ENCODE peak calls at places on chromosomes 1 and 21, in five cellular contexts. Z is heart right ventricle; Q is GM23338; V is CD4-positive, CD25-positive, alpha-beta regulatory T cell; D is fibroblast of lung. N is an unnamed sample.

GRCh38 chr1:245016700-245017099 is 138.1 kb upstream of the KIF26B start:
- DNase-seq in D (no peak), Q (no peak), Z (no peak), V (no peak), N (no peak)

GRCh38 chr1:47438321-47439150 is 692 bp downstream of the FOXD2 start:
- DNase-seq in Z (no peak), Q (peak; percentile 41), D (no peak), V (peak; percentile 55), N (peak; percentile 60)

GRCh38 chr21:33411949-33412430 is 8.8 kb downstream of the IFNGR2 start:
- DNase-seq in Q (no peak), D (no peak), Z (no peak), V (peak; percentile 87), N (no peak)

GRCh38 chr1:67978988-67979516 is 71.4 kb downstream of the DIRAS3 start:
- DNase-seq in Q (no peak), D (peak; percentile 100), V (no peak), Z (no peak), N (no peak)

GRCh38 chr21:18940791-18941190 is 537.2 kb upstream of the TMPRSS15 start:
- DNase-seq in D (no peak), V (no peak), Q (no peak), Z (no peak), N (no peak)

GRCh38 chr1:3275471-3276340 is 178.8 kb upstream of the ARHGEF16 start:
- DNase-seq in Z (peak; percentile 25), V (no peak), Q (no peak), D (peak; percentile 70), N (no peak)

GRCh38 chr21:39885119-39885848 is 18.0 kb downstream of the PCP4 start:
- DNase-seq in V (no peak), D (peak; percentile 21), Z (peak; percentile 46), Q (no peak), N (no peak)

GRCh38 chr1:22309572-22309971 is 142.1 kb upstream of the ZBTB40 start:
- DNase-seq in Z (no peak), V (no peak), Q (no peak), D (no peak), N (no peak)

GRCh38 chr1:183881387-183882084 is 76.6 kb downstream of the RGL1 start:
- DNase-seq in Z (peak; percentile 73), V (no peak), D (peak; percentile 90), Q (peak; percentile 76), N (no peak)

GRCh38 chr1:119702384-119702783 is 9.3 kb upstream of the PHGDH start:
- DNase-seq in D (peak; percentile 59), Z (no peak), Q (no peak), V (no peak), N (no peak)

GRCh38 chr1:184930232-184930631 is 44.1 kb downstream of the NIBAN1 start:
- DNase-seq in D (no peak), V (no peak), Z (no peak), Q (no peak), N (no peak)

GRCh38 chr1:235943581-235944114 is 76.9 kb upstream of the LYST start:
- DNase-seq in V (no peak), D (peak; percentile 97), Z (no peak), Q (no peak), N (no peak)

GRCh38 chr21:44875341-44875740 is 1.9 kb upstream of the PTTG1IP start:
- DNase-seq in Z (no peak), V (peak; percentile 69), Q (no peak), D (peak; percentile 43), N (peak; percentile 62)

DNA sequence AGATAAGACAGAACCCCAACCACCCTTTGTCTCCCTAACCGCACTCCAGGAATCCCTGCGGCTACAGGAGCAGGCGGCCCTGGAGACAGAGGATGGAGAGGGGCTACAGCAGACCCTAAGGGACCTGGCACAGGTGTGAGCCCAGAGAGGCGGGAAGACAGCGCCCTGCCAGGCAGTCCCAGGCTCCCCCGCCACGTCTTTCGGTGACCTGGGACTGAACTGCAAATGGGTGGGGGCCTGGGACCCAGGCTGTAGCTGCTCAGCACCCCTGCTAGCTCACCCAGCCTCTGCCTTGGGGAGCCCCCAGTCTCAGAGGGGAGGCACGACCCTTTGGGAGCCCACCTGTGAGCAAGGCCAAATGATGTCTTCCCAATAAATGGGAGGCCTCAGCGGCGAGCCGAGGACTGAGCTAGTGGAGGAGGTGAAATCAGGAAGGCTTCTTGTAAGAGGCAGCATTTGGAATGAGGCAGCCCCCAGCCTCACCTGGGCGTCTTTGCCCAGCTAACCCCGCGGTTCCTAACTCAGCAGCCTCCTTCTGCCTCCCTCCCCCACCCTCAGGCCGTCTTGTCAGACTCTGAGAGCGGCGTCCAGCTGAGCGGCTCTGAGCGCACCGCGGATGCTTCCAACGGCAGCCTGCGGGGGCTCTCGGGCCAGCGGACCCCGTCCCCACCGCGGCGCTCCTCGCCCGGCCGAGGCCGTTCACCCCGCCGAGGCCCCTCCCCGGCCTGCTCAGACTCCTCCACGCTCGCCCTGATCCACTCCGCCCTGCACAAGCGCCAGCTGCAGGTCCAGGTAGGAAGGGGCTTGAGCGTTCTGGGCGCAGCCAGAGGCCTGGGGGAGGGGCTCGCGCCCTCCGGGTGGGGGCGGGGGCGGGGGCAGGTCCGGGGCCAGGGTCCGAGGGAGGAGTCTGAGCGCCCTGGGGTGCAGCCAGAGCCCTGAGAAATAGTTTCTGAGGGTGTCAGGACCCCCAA is 16.9 kb downstream of the CROCC start:
- DNase-seq in V (no peak), Z (no peak), D (no peak), Q (peak; percentile 96), N (no peak)
- H3K4me3 ChIP-seq in V (no peak overlapping the region), Z (no peak overlapping the region), D (no peak overlapping the region), Q (peak overlapping the region; percentile 54), N (no peak overlapping the region)

DNA sequence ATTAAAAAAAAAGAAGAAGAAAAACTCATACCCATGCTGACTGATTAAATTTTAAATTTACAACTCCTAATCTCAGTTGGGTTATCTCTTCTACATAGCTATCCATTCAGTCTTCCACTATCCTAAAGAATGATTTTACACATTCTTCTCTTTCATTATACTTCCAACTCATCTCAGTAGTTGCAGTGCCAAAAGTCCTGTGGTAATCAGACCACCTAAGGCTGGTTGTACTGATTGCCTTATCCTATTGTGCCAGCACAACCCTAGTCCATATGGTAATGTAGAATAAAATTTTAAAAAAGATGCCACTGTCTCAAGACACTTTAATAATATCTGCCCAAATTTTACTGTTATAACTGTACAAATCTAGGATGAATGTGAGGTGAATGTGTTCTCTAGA is 448.0 kb downstream of the LRRIQ3 start:
- DNase-seq in V (no peak), Z (no peak), D (no peak), Q (no peak), N (no peak)
- H3K27me3 ChIP-seq in V (no peaks in the 10 kb centered on the region), Z (no peaks in the 10 kb centered on the region), D (no peaks in the 10 kb centered on the region), Q (no peaks in the 10 kb centered on the region), N (no peaks in the 10 kb centered on the region)

GRCh38 chr1:153611356-153611755 is 1.6 kb downstream of the S100A16 start:
- DNase-seq in Q (no peak), D (no peak), V (no peak), Z (no peak), N (no peak)
- H3K27ac ChIP-seq in Q (no peak overlapping the region), D (peak overlapping the region; percentile 86), V (no peak overlapping the region), Z (no peak overlapping the region), N (no peak overlapping the region)

DNA sequence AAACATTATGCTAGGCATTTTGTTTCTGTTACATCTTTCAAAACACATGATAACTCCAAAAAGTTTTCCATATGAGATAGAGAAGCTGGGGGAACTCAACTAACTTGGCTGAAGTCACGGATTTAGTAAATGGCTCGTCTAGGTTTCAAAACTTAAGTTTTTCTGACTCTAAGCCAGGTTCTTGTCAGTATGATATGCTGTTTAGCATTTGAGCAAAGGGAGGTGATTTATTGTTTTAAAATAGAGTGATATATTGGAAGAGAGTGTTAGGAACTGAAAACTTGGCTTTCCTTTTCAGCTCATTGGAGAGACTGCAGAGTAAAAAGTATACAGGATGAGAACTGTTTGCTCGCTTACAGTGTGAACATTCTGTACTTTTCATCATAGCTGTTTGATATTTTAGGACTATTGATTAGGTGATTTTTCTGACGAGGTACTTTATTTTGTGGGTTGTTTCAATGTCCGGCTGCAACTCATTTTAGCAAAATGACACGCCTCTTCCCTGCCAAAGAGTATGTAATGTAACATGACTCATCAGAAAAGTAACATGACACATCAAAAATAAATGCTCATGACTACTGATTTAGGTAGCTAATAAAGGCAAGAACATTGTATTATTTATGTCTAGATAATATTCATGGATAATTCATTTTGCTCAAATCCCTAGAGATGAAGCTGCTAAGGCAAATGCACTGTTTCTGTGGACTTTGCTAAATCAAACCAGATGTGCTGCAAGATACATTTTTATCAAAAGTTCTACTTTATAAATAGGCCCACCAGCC is 355.1 kb downstream of the GPATCH2 start:
- DNase-seq in Z (no peak), V (no peak), Q (no peak), D (peak; percentile 79), N (no peak)
- H3K4me3 ChIP-seq in Z (no peak overlapping the region), V (no peak overlapping the region), Q (no peak overlapping the region), D (no peak overlapping the region), N (no peak overlapping the region)